ENCODE peak calls at places on chromosomes 7 and 10, in four cellular contexts. T is neuronal stem cell, V is H1, G is trophoblast cell. U is an unnamed sample.

GRCh38 chr7:42605800-42606199 is 306.1 kb downstream of the C7orf25 start:
- DNase-seq in T (no peak), V (no peak), G (no peak), U (peak)

GRCh38 chr10:128994598-128995143 is 472.4 kb upstream of the MGMT start:
- DNase-seq in T (no peak), V (no peak), G (no peak), U (no peak)

GRCh38 chr10:70549962-70550845 is 52.3 kb downstream of the PRF1 start:
- DNase-seq in T (peak), V (peak), G (peak), U (peak)

GRCh38 chr7:11702938-11703337 is 129.1 kb downstream of the THSD7A start:
- DNase-seq in T (no peak), V (no peak), G (no peak), U (peak)

GRCh38 chr10:114495303-114495702 is 91.0 kb upstream of the AFAP1L2 start:
- DNase-seq in T (no peak), V (no peak), G (no peak), U (no peak)

GRCh38 chr10:43236176-43236850 is 30.6 kb downstream of the RASGEF1A start:
- DNase-seq in T (no peak), V (no peak), G (no peak), U (no peak)

GRCh38 chr10:59757966-59758365 is 4.7 kb upstream of the MRLN start:
- DNase-seq in T (no peak), V (no peak), G (no peak), U (no peak)

GRCh38 chr10:28984431-28984830 is 304.4 kb upstream of the LYZL1 start:
- DNase-seq in T (no peak), V (no peak), G (no peak), U (peak)

GRCh38 chr10:33334170-33334838 is at the start of gene NRP1:
- DNase-seq in T (peak), V (peak), G (peak), U (no peak)

GRCh38 chr7:103887050-103887449 is 102.4 kb downstream of the RELN start:
- DNase-seq in T (no peak), V (no peak), G (no peak), U (no peak)

GRCh38 chr10:28822719-28823464 is 145.6 kb downstream of the BAMBI start:
- DNase-seq in T (no peak), V (no peak), G (no peak), U (no peak)

GRCh38 chr7:142313528-142313927 is 55.7 kb upstream of the PRSS58 start:
- DNase-seq in T (no peak), V (no peak), G (no peak), U (no peak)

GRCh38 chr7:52501696-52502095 is 533.7 kb upstream of the POM121L12 start:
- DNase-seq in T (no peak), V (no peak), G (no peak), U (no peak)

GRCh38 chr10:126088144-126088543 is 191.8 kb downstream of the FANK1 start:
- DNase-seq in T (no peak), V (no peak), G (peak), U (peak)

GRCh38 chr7:31744294-31744874 is 57.4 kb downstream of the PPP1R17 start:
- DNase-seq in T (peak), V (peak), G (peak), U (peak)

GRCh38 chr7:64174328-64174727 is 32.7 kb upstream of the ZNF735 start:
- DNase-seq in T (no peak), V (no peak), G (no peak), U (no peak)

DNA sequence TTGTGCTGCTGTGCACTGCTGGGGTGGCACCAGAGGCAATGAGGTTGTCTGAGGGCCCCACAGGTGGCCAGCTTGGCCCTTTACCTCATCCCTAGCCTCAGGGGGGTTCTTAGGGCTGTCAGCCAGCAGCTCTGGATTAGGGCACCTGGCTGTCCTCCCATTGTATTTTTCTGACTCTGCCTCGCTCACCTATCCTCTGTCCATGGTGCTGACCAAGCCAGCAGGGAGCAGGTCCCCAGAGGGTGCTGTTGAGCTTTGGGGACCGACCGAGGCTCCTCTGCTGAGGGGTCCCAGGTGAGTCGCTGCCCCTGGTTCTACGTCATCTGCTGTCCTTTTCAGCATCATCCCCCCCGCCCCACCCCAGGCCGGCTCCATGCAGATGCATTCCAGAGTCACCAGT is 32.1 kb upstream of the ZNF735 start:
- DNase-seq in T (no peak), V (no peak), G (no peak), U (no peak)
- H2BK12ac ChIP-seq in T (no peak), V (no peak), G (no peak), U (no peak)

GRCh38 chr7:136517971-136518370 is 350.5 kb upstream of the CHRM2 start:
- DNase-seq in T (no peak), V (no peak), G (no peak), U (no peak)
- H2AFZ ChIP-seq in T (no peak), V (no peak), G (no peak), U (no peak)

GRCh38 chr10:6088721-6089333 is at the start of gene RBM17:
- DNase-seq in T (peak), V (peak), G (peak), U (peak)

GRCh38 chr10:6080417-6080973 is 8.3 kb upstream of the RBM17 start:
- DNase-seq in T (no peak), V (no peak), G (no peak), U (no peak)

GRCh38 chr10:6086375-6087233 is 2.2 kb upstream of the RBM17 start:
- DNase-seq in T (peak), V (peak), G (peak), U (peak)

GRCh38 chr10:6082496-6083395 is 6.1 kb upstream of the RBM17 start:
- DNase-seq in T (no peak), V (no peak), G (no peak), U (no peak)

DNA sequence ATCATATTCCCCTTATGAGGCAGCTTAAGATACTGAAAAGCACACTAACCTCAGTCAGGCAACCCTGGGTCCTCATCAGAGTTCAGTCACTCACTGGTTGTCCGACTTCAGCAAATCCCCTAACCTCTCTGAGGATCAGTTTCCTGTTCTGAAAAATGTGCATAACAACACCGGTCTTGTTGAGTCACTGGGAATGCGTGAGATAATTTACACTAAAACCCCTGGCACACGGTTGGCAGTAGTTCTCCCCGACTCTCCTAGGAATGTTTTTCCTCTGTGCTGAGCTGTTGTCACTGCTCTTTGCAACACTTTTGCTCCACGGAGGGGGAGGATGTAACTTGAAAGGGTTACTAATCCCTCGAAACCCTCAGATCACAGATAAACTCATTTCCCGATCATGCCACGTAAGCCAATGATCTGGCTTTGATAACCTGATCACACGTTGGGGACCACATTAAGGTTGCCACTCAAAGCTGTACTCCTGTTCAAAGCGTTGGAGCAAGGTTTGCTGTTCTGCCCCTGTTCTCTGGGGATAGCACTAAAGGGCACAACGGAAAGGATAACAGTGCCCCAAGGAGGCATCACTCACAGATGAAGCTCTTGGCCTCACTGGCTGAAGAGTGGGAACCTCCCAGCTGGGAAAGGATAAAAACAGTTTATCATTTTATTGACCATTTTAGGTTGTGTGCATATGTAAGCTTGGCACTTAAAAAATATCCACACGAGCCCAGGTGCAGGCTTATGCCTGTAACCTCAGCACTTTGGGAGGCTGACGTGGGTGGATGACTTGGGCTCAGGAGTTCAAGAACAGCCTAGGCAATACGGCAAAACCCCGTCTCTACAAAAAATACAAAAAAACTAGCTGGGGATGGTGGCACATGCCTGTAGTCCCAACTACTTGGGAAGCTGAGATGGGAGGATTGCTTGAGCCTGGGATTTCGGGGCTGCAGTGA is 5.0 kb upstream of the RBM17 start:
- DNase-seq in T (no peak), V (no peak), G (no peak), U (no peak)
- H2BK12ac ChIP-seq in T (no peak), V (peak), G (no peak), U (no peak)

GRCh38 chr10:11819027-11819426 is 4.1 kb upstream of the PROSER2 start:
- DNase-seq in T (no peak), V (no peak), G (peak), U (no peak)

GRCh38 chr10:11813177-11813576 is 10.0 kb upstream of the PROSER2 start:
- DNase-seq in T (no peak), V (no peak), G (no peak), U (no peak)

GRCh38 chr10:11808808-11809207 is 14.3 kb upstream of the PROSER2 start:
- DNase-seq in T (no peak), V (no peak), G (no peak), U (no peak)

GRCh38 chr10:11810313-11810766 is 12.8 kb upstream of the PROSER2 start:
- DNase-seq in T (no peak), V (no peak), G (peak), U (peak)

GRCh38 chr10:11813855-11814557 is 9.2 kb upstream of the PROSER2 start:
- DNase-seq in T (no peak), V (no peak), G (no peak), U (no peak)
- H2AFZ ChIP-seq in T (no peak), V (no peak), G (no peak), U (no peak)

GRCh38 chr10:62377966-62378365 is 3.8 kb downstream of the ZNF365 start:
- DNase-seq in T (no peak), V (no peak), G (no peak), U (no peak)

GRCh38 chr10:62380002-62380401 is 5.8 kb downstream of the ZNF365 start:
- DNase-seq in T (no peak), V (no peak), G (no peak), U (peak)

GRCh38 chr10:62377026-62377415 is 2.9 kb downstream of the ZNF365 start:
- DNase-seq in T (no peak), V (no peak), G (no peak), U (no peak)

GRCh38 chr10:62381385-62382102 is 7.4 kb downstream of the ZNF365 start:
- DNase-seq in T (no peak), V (no peak), G (no peak), U (no peak)

DNA sequence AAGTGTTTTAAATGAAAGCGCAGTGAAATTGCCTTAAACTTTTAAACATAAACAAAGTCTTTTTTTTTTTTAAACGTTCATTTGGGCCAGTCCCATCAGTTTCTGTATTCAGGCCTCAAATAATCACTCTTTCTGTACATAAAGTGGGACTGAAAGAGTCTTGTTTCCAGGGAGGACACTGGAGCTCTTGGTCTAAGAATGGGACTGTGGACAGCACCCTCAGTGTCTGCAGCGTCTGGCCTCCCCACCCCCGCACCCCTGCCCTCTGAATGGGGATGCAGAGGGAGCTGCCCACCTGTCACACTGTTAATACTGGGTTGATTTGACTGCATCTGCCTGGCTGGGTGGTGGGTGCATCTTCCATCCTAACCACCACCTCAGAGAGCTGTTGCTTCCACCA is 5.2 kb downstream of the ZNF365 start:
- DNase-seq in T (no peak), V (no peak), G (no peak), U (no peak)
- H2BK12ac ChIP-seq in T (no peak), V (no peak), G (no peak), U (no peak)

GRCh38 chr7:138238734-138239133 is 162.5 kb downstream of the AKR1D1 start:
- DNase-seq in T (no peak), V (no peak), G (no peak), U (no peak)
- H2AFZ ChIP-seq in T (no peak), V (no peak), G (no peak), U (no peak)

GRCh38 chr7:121937224-121937623 is 64.3 kb downstream of the PTPRZ1 start:
- DNase-seq in T (no peak), V (no peak), G (no peak), U (no peak)
- H2BK12ac ChIP-seq in T (no peak), V (peak), G (no peak), U (no peak)

DNA sequence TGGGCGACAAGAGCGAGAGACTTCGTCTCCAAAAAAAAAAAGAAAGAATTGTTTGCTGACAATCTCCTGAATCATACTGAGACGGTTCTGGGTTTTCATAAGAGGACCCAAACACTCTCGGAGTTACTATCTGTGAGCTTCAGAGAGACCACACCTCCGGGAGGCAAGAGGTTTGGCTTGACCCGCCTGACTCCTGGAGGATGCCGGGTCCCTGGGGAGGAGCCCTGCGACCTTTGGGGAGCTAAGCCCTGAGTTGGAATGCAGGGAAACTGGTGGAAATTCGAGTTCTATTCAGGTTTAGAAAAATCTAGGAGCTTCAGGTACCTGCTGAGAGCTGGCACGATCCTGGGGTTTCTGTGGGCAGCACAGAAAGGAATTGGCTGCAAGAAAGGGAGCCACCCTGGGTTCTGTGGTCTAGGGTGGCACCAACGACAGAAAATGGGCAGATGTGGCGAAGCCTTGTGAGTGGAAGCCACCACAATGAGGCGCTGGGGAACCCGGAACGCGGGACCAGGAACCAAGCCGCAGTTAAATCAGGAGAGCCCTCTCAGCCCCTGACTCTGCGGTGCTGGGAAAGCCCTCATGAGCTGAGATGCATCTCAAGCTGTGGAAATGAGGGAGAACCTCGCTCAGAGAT is 21.9 kb upstream of the GATAD1 start:
- DNase-seq in T (no peak), V (peak), G (peak), U (no peak)
- H2AFZ ChIP-seq in T (peak), V (peak), G (no peak), U (no peak)

GRCh38 chr7:71472962-71473361 is 341.0 kb downstream of the GALNT17 start:
- DNase-seq in T (no peak), V (no peak), G (no peak), U (no peak)
- H2BK12ac ChIP-seq in T (no peak), V (peak), G (no peak), U (no peak)

DNA sequence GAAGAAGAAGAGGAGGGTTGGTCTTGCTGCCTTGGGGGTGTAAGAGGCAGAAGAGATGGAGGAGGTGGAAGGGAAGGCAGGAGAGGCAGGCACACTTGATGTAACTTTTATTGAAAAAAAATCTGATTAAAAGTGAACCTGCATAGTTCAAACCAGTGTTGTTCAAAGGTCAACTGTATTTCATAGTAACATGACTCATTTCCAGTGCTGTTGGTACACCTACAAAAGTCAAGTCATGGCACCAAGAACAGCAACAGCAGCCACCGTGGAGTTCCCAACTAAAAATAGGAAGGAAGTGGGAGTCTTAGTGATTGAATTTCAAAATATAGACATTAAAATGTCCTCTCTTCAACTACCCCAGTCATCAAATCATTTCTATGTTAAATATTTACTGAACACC is 88.5 kb downstream of the CTNNA3 start:
- DNase-seq in T (no peak), V (no peak), G (no peak), U (no peak)
- H2AFZ ChIP-seq in T (no peak), V (no peak), G (no peak), U (no peak)